ENCODE peak calls at places on chromosome 1, in five cellular contexts. O, T, U, B and A are unnamed samples.
A peak's percentile ranks its signal among the peaks of the same experiment; 100 is the strongest.

GRCh38 chr1:45968941-45969666 is 163.3 kb downstream of the PIK3R3 start:
- DNase-seq in T (peak; percentile 18), U (no peak), O (no peak), B (no peak), A (no peak)

GRCh38 chr1:72281637-72282270 is 585 bp downstream of the NEGR1 start:
- DNase-seq in O (no peak), U (no peak), B (no peak), T (no peak), A (no peak)

GRCh38 chr1:8540971-8541370 is 223.1 kb downstream of the SLC45A1 start:
- DNase-seq in B (no peak), O (no peak), U (no peak), T (no peak), A (no peak)

GRCh38 chr1:224377676-224378006 is 21.0 kb downstream of the CNIH4 start:
- DNase-seq in U (no peak), T (peak; percentile 3), O (no peak), B (peak; percentile 62), A (no peak)

GRCh38 chr1:21266119-21266774 is 24.0 kb downstream of the ECE1 start:
- DNase-seq in U (no peak), B (no peak), T (peak; percentile 38), O (peak; percentile 85), A (no peak)

GRCh38 chr1:155970531-155971167 is 7.7 kb downstream of the ARHGEF2 start:
- DNase-seq in O (peak; percentile 80), B (no peak), T (no peak), U (no peak), A (no peak)

GRCh38 chr1:245045087-245045881 is 109.5 kb upstream of the KIF26B start:
- DNase-seq in B (no peak), U (no peak), O (no peak), T (peak; percentile 98), A (no peak)

GRCh38 chr1:57124768-57125446 is 159.1 kb upstream of the C8B start:
- DNase-seq in U (no peak), B (no peak), O (no peak), T (no peak), A (no peak)

GRCh38 chr1:157966034-157966671 is 27.3 kb upstream of the KIRREL1 start:
- DNase-seq in B (no peak), O (no peak), U (no peak), T (peak; percentile 56), A (no peak)

GRCh38 chr1:56831874-56832693 is 12.9 kb upstream of the FYB2 start:
- DNase-seq in U (peak; percentile 81), O (peak; percentile 64), B (peak; percentile 11), T (peak; percentile 67), A (peak; percentile 29)

GRCh38 chr1:228477263-228477662 is 9.9 kb upstream of the RNF187 start:
- DNase-seq in U (no peak), T (no peak), B (no peak), O (peak; percentile 50), A (no peak)

GRCh38 chr1:37549341-37549740 is 4.8 kb downstream of the SNIP1 start:
- DNase-seq in U (no peak), B (no peak), O (no peak), T (no peak), A (no peak)

GRCh38 chr1:37574834-37575479 is 18.2 kb downstream of the DNALI1 start:
- DNase-seq in B (no peak), T (no peak), U (no peak), O (no peak), A (no peak)

GRCh38 chr1:216788671-216789070 is 65.4 kb upstream of the ESRRG start:
- DNase-seq in O (no peak), U (no peak), B (no peak), T (no peak), A (no peak)

GRCh38 chr1:205107327-205107726 is 14.5 kb downstream of the RBBP5 start:
- DNase-seq in T (no peak), U (no peak), O (no peak), B (no peak), A (no peak)

GRCh38 chr1:205109711-205110110 is 12.1 kb downstream of the RBBP5 start:
- DNase-seq in T (no peak), U (no peak), O (no peak), B (no peak), A (no peak)

GRCh38 chr1:205108464-205108863 is 13.3 kb downstream of the RBBP5 start:
- DNase-seq in T (no peak), B (no peak), U (no peak), O (no peak), A (no peak)

GRCh38 chr1:205109269-205109668 is 12.5 kb downstream of the RBBP5 start:
- DNase-seq in U (no peak), T (no peak), B (no peak), O (no peak), A (no peak)

DNA sequence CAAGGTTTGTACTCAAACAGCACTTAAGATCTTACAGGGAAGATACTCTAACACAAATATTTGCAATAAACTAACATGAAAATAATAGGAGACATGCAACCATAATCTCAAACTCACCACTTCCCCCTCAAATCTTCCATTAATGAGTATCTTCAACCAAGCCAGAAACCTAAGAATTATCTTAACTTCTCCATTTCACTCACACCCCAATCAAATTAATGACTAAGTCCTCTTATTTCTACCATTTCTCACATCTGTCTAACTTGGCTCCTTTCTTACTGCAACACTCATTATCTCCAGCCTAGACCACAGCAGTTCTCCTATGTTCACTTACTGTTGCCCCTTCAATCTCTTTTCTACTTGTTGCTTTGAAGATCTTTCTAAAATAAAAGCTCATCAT is 10.4 kb downstream of the RBBP5 start:
- DNase-seq in O (no peak), B (no peak), T (no peak), U (no peak), A (no peak)
- TF ChIP-seq SRF in O (no peak), B (no peak), T (no peak), U (no peak), A (no peak)

GRCh38 chr1:25779387-25779786 is 20.6 kb upstream of the SELENON start:
- DNase-seq in T (no peak), U (no peak), O (no peak), B (no peak), A (no peak)

GRCh38 chr1:25780318-25781129 is 19.5 kb upstream of the SELENON start:
- DNase-seq in O (peak; percentile 53), U (no peak), T (peak; percentile 34), B (no peak), A (no peak)

GRCh38 chr1:25782608-25783201 is 17.3 kb upstream of the SELENON start:
- DNase-seq in O (peak; percentile 81), T (no peak), B (no peak), U (no peak), A (no peak)

GRCh38 chr1:25781130-25781433 is 18.9 kb upstream of the SELENON start:
- DNase-seq in T (no peak), O (no peak), B (no peak), U (no peak), A (no peak)

DNA sequence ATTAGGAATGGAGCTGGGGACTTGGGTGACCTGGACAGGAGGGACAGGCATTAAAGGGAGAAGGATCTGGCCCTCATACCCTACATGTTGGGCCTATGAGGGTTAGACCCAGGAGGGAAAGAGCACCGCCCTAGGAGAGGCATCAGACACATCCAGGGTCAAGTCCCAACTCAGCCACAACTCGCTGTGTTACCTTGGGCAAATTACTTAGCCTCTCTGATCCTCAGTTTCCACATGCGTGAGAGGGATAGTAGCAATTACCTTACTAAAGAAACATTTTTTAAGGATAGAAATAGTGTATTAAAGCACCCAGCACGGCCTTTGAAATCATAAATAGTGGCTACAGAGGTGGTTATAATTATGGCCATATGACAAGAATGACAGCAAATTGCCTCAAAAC is 20.1 kb upstream of the SELENON start:
- DNase-seq in U (no peak), O (no peak), T (no peak), B (no peak), A (no peak)
- TF ChIP-seq SIN3A in U (no peak), O (no peak), T (no peak), B (no peak), A (no peak)

GRCh38 chr1:110347182-110347893 is 8.2 kb downstream of the RBM15 start:
- DNase-seq in U (no peak), O (no peak), B (no peak), T (no peak), A (no peak)
- TF ChIP-seq SRF in U (no peak), O (no peak), B (no peak), T (no peak), A (no peak)

DNA sequence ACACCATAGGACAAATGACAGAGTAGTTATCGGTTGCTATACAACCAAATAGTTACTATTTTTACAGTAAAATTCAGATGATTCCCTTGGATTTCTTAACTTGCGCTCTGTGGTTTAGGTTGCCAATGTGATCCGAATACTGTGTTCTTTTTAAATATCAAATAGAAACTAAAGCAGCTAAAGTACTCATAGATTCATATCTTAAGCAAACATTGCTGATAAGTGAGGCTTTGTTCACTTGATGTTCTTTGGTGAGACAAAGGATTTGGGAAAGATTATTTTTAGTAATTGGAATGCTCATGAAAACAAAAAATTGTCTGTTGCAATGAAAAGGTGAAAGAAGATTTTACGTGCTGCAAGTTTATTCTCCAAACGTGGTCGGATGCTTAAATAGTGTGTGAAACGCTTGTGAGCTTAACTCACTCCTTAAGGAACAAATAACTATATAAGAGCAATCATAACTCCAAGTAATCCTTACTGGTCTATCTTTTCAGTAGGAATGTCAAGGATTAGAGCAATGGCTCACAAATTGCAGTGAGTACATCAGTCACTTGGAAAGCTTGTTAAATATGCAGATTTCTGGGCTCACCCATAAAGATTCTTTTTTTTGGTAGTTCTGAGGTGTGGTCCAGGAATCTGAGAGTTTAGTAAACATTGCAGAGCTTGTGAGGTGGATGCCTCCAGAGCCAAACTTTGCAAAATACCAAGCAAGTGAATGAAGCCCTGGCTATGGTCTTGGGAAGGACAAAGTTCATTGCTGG is 31.8 kb upstream of the PDC start:
- DNase-seq in B (no peak), T (no peak), O (no peak), U (no peak), A (no peak)
- TF ChIP-seq SIN3A in B (no peak), T (no peak), O (no peak), U (no peak), A (no peak)

GRCh38 chr1:100512803-100513352 is 25.1 kb upstream of the GPR88 start:
- DNase-seq in O (no peak), T (no peak), U (no peak), B (no peak), A (no peak)
- TF ChIP-seq SRF in O (no peak), T (no peak), U (no peak), B (no peak), A (no peak)

GRCh38 chr1:23168462-23169218 is at the start of gene LUZP1:
- DNase-seq in U (peak; percentile 98), O (peak; percentile 93), T (peak; percentile 62), B (no peak), A (peak; percentile 70)

GRCh38 chr1:23169219-23169575 is 541 bp upstream of the LUZP1 start:
- DNase-seq in O (no peak), T (no peak), U (no peak), B (no peak), A (no peak)

GRCh38 chr1:23166854-23167253 is 1.8 kb downstream of the LUZP1 start:
- DNase-seq in T (no peak), B (no peak), O (no peak), U (no peak), A (no peak)

GRCh38 chr1:23167353-23168078 is 1.1 kb downstream of the LUZP1 start:
- DNase-seq in O (peak; percentile 77), U (peak; percentile 76), T (peak; percentile 50), B (no peak), A (no peak)

GRCh38 chr1:23168079-23168461 is 586 bp downstream of the LUZP1 start:
- DNase-seq in B (no peak), O (peak; percentile 70), U (no peak), T (no peak), A (no peak)
- TF ChIP-seq SIN3A in B (no peak), O (no peak), U (peak; percentile 5), T (no peak), A (no peak)

GRCh38 chr1:197806718-197807117 is 31.4 kb upstream of the DENND1B start:
- DNase-seq in T (no peak), U (no peak), B (no peak), O (no peak), A (no peak)
- TF ChIP-seq SRF in T (no peak), U (no peak), B (no peak), O (no peak), A (no peak)